ENCODE peak calls at places on chromosomes 7 and 10, in six cellular contexts. M, F, D, T, C and X are unnamed samples.

GRCh38 chr10:53276797-53277196 is 504.2 kb upstream of the MBL2 start:
- DNase-seq in D (no peak), F (no peak), T (no peak), C (no peak), M (no peak), X (no peak)

GRCh38 chr7:83096065-83096580 is 66.6 kb downstream of the PCLO start:
- DNase-seq in C (no peak), T (no peak), M (no peak), D (no peak), F (no peak), X (no peak)

GRCh38 chr7:80632074-80632473 is 6.4 kb upstream of the CD36 start:
- DNase-seq in C (no peak), M (no peak), F (no peak), D (peak), T (no peak), X (no peak)

GRCh38 chr7:7114575-7115291 is 67.6 kb upstream of the C1GALT1 start:
- DNase-seq in M (no peak), T (no peak), F (no peak), D (no peak), C (no peak), X (no peak)

GRCh38 chr7:88306590-88307048 is at the start of gene STEAP4:
- DNase-seq in M (no peak), F (no peak), C (peak), D (peak), T (no peak), X (peak)

GRCh38 chr10:33734393-33735110 is 400.1 kb upstream of the NRP1 start:
- DNase-seq in D (no peak), M (no peak), C (no peak), F (no peak), T (no peak), X (no peak)

GRCh38 chr7:44608916-44609648 is 2.7 kb downstream of the OGDH start:
- DNase-seq in M (peak), F (no peak), C (no peak), D (peak), T (no peak), X (no peak)

GRCh38 chr10:99859585-99859984 is 77.1 kb downstream of the ABCC2 start:
- DNase-seq in D (peak), F (no peak), T (no peak), M (no peak), C (no peak), X (no peak)

GRCh38 chr10:117004627-117005453 is at the start of gene SHTN1:
- DNase-seq in D (peak), M (peak), C (no peak), F (peak), T (peak), X (peak)

GRCh38 chr10:127123626-127124025 is 72.8 kb downstream of the INSYN2A start:
- DNase-seq in D (no peak), T (no peak), F (no peak), M (no peak), C (peak), X (no peak)

GRCh38 chr7:131904750-131905327 is 348.4 kb upstream of the PODXL start:
- DNase-seq in C (no peak), M (no peak), T (no peak), D (no peak), F (no peak), X (no peak)

GRCh38 chr10:89250814-89251416 is 660 bp downstream of the LIPA start:
- DNase-seq in T (no peak), F (no peak), D (no peak), C (no peak), M (peak), X (no peak)

GRCh38 chr7:4024133-4024532 is 658.0 kb upstream of the FOXK1 start:
- DNase-seq in F (no peak), C (no peak), T (no peak), M (no peak), D (no peak), X (no peak)

GRCh38 chr10:5442056-5442989 is 30.0 kb downstream of the NET1 start:
- DNase-seq in T (no peak), F (no peak), D (peak), C (no peak), M (peak), X (no peak)

GRCh38 chr10:129843131-129843541 is 120.9 kb downstream of the EBF3 start:
- DNase-seq in C (no peak), T (no peak), M (no peak), F (no peak), D (no peak), X (no peak)

GRCh38 chr7:158587425-158588084 is at the start of gene PTPRN2:
- DNase-seq in F (no peak), D (no peak), M (peak), T (peak), C (no peak), X (peak)

GRCh38 chr7:138907849-138908248 is 73.3 kb downstream of the KIAA1549 start:
- DNase-seq in D (no peak), C (no peak), M (no peak), F (no peak), T (no peak), X (no peak)

GRCh38 chr10:79816-80215 is 30.7 kb upstream of the TUBB8 start:
- DNase-seq in D (no peak), C (no peak), F (no peak), T (no peak), M (no peak), X (no peak)

GRCh38 chr7:29005829-29006228 is 47.7 kb upstream of the TRIL start:
- DNase-seq in M (no peak), D (no peak), T (no peak), F (no peak), C (peak), X (no peak)

GRCh38 chr7:33973235-33974015 is 68.1 kb downstream of the BMPER start:
- DNase-seq in M (no peak), C (no peak), T (no peak), D (no peak), F (no peak), X (no peak)

GRCh38 chr7:133650067-133650466 is 397.2 kb downstream of the EXOC4 start:
- DNase-seq in M (no peak), D (no peak), C (peak), T (no peak), F (no peak), X (no peak)

GRCh38 chr7:137989127-137989526 is 12.8 kb downstream of the CREB3L2 start:
- DNase-seq in M (no peak), F (no peak), T (no peak), C (no peak), D (no peak), X (no peak)